ENCODE peak calls at places on chromosomes 11 and 22, in five cellular contexts. One of them, this sample, is unnamed.
A peak's percentile ranks its signal among the peaks of the same experiment; 100 is the strongest.

GRCh38 chr11:111911563-111912401 is at the start of gene CRYAB:
- DNase-seq in A549: no peak
- DNase-seq in transverse colon: peak; percentile 68
- DNase-seq in heart left ventricle: peak; percentile 89
- DNase-seq in IMR-90: peak; percentile 82
- DNase-seq in this sample: peak; percentile 99

GRCh38 chr11:10051868-10052586 is 242.0 kb downstream of the SBF2 start:
- DNase-seq in heart left ventricle: no peak
- DNase-seq in A549: no peak
- DNase-seq in transverse colon: no peak
- DNase-seq in IMR-90: peak; percentile 75
- DNase-seq in this sample: no peak

GRCh38 chr11:75980031-75980430 is 165.0 kb downstream of the UVRAG start:
- DNase-seq in transverse colon: no peak
- DNase-seq in IMR-90: no peak
- DNase-seq in heart left ventricle: no peak
- DNase-seq in A549: no peak
- DNase-seq in this sample: no peak

GRCh38 chr11:126522606-126523005 is 167.1 kb downstream of the ST3GAL4 start:
- DNase-seq in transverse colon: no peak
- DNase-seq in heart left ventricle: no peak
- DNase-seq in IMR-90: no peak
- DNase-seq in A549: no peak
- DNase-seq in this sample: no peak

GRCh38 chr11:65040520-65041205 is 347 bp upstream of the SAC3D1 start:
- DNase-seq in transverse colon: peak; percentile 92
- DNase-seq in heart left ventricle: peak; percentile 89
- DNase-seq in A549: peak; percentile 98
- DNase-seq in IMR-90: peak; percentile 93
- DNase-seq in this sample: peak; percentile 73

GRCh38 chr22:46352691-46353386 is 17.3 kb downstream of the TRMU start:
- DNase-seq in A549: peak; percentile 32
- DNase-seq in heart left ventricle: peak; percentile 71
- DNase-seq in transverse colon: peak; percentile 6
- DNase-seq in IMR-90: peak; percentile 26
- DNase-seq in this sample: peak; percentile 88

GRCh38 chr11:70070736-70071135 is 7.4 kb upstream of the ANO1 start:
- DNase-seq in A549: no peak
- DNase-seq in transverse colon: no peak
- DNase-seq in heart left ventricle: no peak
- DNase-seq in IMR-90: no peak
- DNase-seq in this sample: no peak

GRCh38 chr11:7448126-7448525 is 37.2 kb upstream of the OLFML1 start:
- DNase-seq in transverse colon: no peak
- DNase-seq in IMR-90: no peak
- DNase-seq in heart left ventricle: no peak
- DNase-seq in A549: no peak
- DNase-seq in this sample: no peak

GRCh38 chr22:45484742-45485141 is 17.9 kb upstream of the FBLN1 start:
- DNase-seq in A549: no peak
- DNase-seq in heart left ventricle: no peak
- DNase-seq in IMR-90: no peak
- DNase-seq in transverse colon: no peak
- DNase-seq in this sample: no peak

GRCh38 chr11:22730319-22730718 is 63.9 kb downstream of the GAS2 start:
- DNase-seq in transverse colon: no peak
- DNase-seq in A549: no peak
- DNase-seq in IMR-90: peak; percentile 1
- DNase-seq in heart left ventricle: no peak
- DNase-seq in this sample: no peak

GRCh38 chr11:8913961-8914660 is 3.1 kb downstream of the AKIP1 start:
- DNase-seq in heart left ventricle: peak; percentile 28
- DNase-seq in transverse colon: peak; percentile 22
- DNase-seq in IMR-90: peak; percentile 39
- DNase-seq in A549: peak; percentile 40
- DNase-seq in this sample: no peak

GRCh38 chr22:42955087-42955630 is 59.8 kb downstream of the PACSIN2 start:
- DNase-seq in A549: no peak
- DNase-seq in IMR-90: no peak
- DNase-seq in heart left ventricle: no peak
- DNase-seq in transverse colon: no peak
- DNase-seq in this sample: no peak

GRCh38 chr11:126150256-126150655 is 61.2 kb downstream of the RPUSD4 start:
- DNase-seq in IMR-90: no peak
- DNase-seq in heart left ventricle: no peak
- DNase-seq in A549: no peak
- DNase-seq in transverse colon: no peak
- DNase-seq in this sample: no peak

GRCh38 chr22:25736378-25737011 is 5.5 kb upstream of the MYO18B start:
- DNase-seq in A549: no peak
- DNase-seq in heart left ventricle: no peak
- DNase-seq in IMR-90: no peak
- DNase-seq in transverse colon: no peak
- DNase-seq in this sample: no peak

GRCh38 chr22:44182591-44183588 is 2.2 kb downstream of the PARVG start:
- DNase-seq in IMR-90: no peak
- DNase-seq in A549: no peak
- DNase-seq in heart left ventricle: peak; percentile 61
- DNase-seq in transverse colon: peak; percentile 62
- DNase-seq in this sample: peak; percentile 28

GRCh38 chr11:63671322-63672155 is at the start of gene ATL3:
- DNase-seq in A549: peak; percentile 90
- DNase-seq in IMR-90: peak; percentile 93
- DNase-seq in transverse colon: peak; percentile 98
- DNase-seq in heart left ventricle: peak; percentile 98
- DNase-seq in this sample: peak; percentile 98

GRCh38 chr22:41285820-41286638 is at the start of gene RANGAP1:
- DNase-seq in heart left ventricle: peak; percentile 98
- DNase-seq in IMR-90: peak; percentile 98
- DNase-seq in A549: peak; percentile 92
- DNase-seq in transverse colon: peak; percentile 99
- DNase-seq in this sample: peak; percentile 97

GRCh38 chr22:24952837-24953293 is 349 bp downstream of the KIAA1671 start:
- DNase-seq in heart left ventricle: peak; percentile 33
- DNase-seq in IMR-90: peak; percentile 7
- DNase-seq in A549: peak; percentile 73
- DNase-seq in transverse colon: peak; percentile 71
- DNase-seq in this sample: peak; percentile 29

GRCh38 chr11:114187173-114187572 is 109.0 kb upstream of the NNMT start:
- DNase-seq in IMR-90: no peak
- DNase-seq in heart left ventricle: no peak
- DNase-seq in transverse colon: no peak
- DNase-seq in A549: no peak
- DNase-seq in this sample: no peak

GRCh38 chr11:116357769-116358544 is 414.8 kb downstream of the BUD13 start:
- DNase-seq in IMR-90: no peak
- DNase-seq in heart left ventricle: no peak
- DNase-seq in A549: no peak
- DNase-seq in transverse colon: peak; percentile 37
- DNase-seq in this sample: no peak

GRCh38 chr11:15493066-15493465 is 378.3 kb downstream of the INSC start:
- DNase-seq in transverse colon: no peak
- DNase-seq in IMR-90: peak; percentile 2
- DNase-seq in heart left ventricle: no peak
- DNase-seq in A549: no peak
- DNase-seq in this sample: no peak

GRCh38 chr11:79095424-79095823 is 345.4 kb downstream of the TENM4 start:
- DNase-seq in transverse colon: no peak
- DNase-seq in heart left ventricle: no peak
- DNase-seq in A549: no peak
- DNase-seq in IMR-90: no peak
- DNase-seq in this sample: no peak

GRCh38 chr22:39646614-39647210 is 76.2 kb downstream of the CACNA1I start:
- DNase-seq in heart left ventricle: no peak
- DNase-seq in transverse colon: no peak
- DNase-seq in A549: no peak
- DNase-seq in IMR-90: no peak
- DNase-seq in this sample: no peak

GRCh38 chr22:18024276-18024939 is at the start of gene MICAL3:
- DNase-seq in A549: peak; percentile 57
- DNase-seq in heart left ventricle: peak; percentile 68
- DNase-seq in transverse colon: peak; percentile 75
- DNase-seq in IMR-90: peak; percentile 64
- DNase-seq in this sample: peak; percentile 46

GRCh38 chr22:49372530-49373288 is 455.0 kb downstream of the BRD1 start:
- DNase-seq in A549: peak; percentile 36
- DNase-seq in transverse colon: no peak
- DNase-seq in IMR-90: no peak
- DNase-seq in heart left ventricle: no peak
- DNase-seq in this sample: no peak

GRCh38 chr11:71947498-71947897 is 18.7 kb downstream of the RNF121 start:
- DNase-seq in IMR-90: no peak
- DNase-seq in A549: no peak
- DNase-seq in transverse colon: no peak
- DNase-seq in heart left ventricle: no peak
- DNase-seq in this sample: no peak

GRCh38 chr11:47216141-47216798 is 1.5 kb downstream of the DDB2 start:
- DNase-seq in A549: peak; percentile 62
- DNase-seq in heart left ventricle: no peak
- DNase-seq in IMR-90: peak; percentile 87
- DNase-seq in transverse colon: peak; percentile 68
- DNase-seq in this sample: no peak

GRCh38 chr11:122808494-122808893 is 29.8 kb upstream of the CRTAM start:
- DNase-seq in A549: no peak
- DNase-seq in transverse colon: peak; percentile 10
- DNase-seq in IMR-90: peak; percentile 73
- DNase-seq in heart left ventricle: peak; percentile 41
- DNase-seq in this sample: no peak

GRCh38 chr22:44741929-44742328 is 10.4 kb upstream of the ARHGAP8 start:
- DNase-seq in heart left ventricle: no peak
- DNase-seq in IMR-90: no peak
- DNase-seq in A549: no peak
- DNase-seq in transverse colon: peak; percentile 48
- DNase-seq in this sample: no peak

GRCh38 chr11:47177229-47177845 is 658 bp upstream of the ARFGAP2 start:
- DNase-seq in IMR-90: peak; percentile 74
- DNase-seq in transverse colon: peak; percentile 73
- DNase-seq in heart left ventricle: peak; percentile 67
- DNase-seq in A549: peak; percentile 76
- DNase-seq in this sample: peak; percentile 83

GRCh38 chr11:76244311-76245061 is 38.2 kb upstream of the WNT11 start:
- DNase-seq in A549: no peak
- DNase-seq in transverse colon: no peak
- DNase-seq in IMR-90: no peak
- DNase-seq in heart left ventricle: no peak
- DNase-seq in this sample: no peak

GRCh38 chr11:65434057-65434666 is 11.6 kb downstream of the NEAT1 start:
- DNase-seq in heart left ventricle: no peak
- DNase-seq in IMR-90: peak; percentile 34
- DNase-seq in transverse colon: peak; percentile 8
- DNase-seq in A549: no peak
- DNase-seq in this sample: no peak

GRCh38 chr22:20509344-20510047 is 2.1 kb downstream of the MED15 start:
- DNase-seq in IMR-90: peak; percentile 94
- DNase-seq in heart left ventricle: peak; percentile 83
- DNase-seq in A549: peak; percentile 48
- DNase-seq in transverse colon: peak; percentile 79
- DNase-seq in this sample: peak; percentile 53

GRCh38 chr11:96342131-96342970 is 644 bp downstream of the MAML2 start:
- DNase-seq in transverse colon: no peak
- DNase-seq in IMR-90: no peak
- DNase-seq in A549: no peak
- DNase-seq in heart left ventricle: no peak
- DNase-seq in this sample: no peak

GRCh38 chr11:45410391-45411215 is 124.5 kb upstream of the SYT13 start:
- DNase-seq in A549: no peak
- DNase-seq in transverse colon: no peak
- DNase-seq in heart left ventricle: no peak
- DNase-seq in IMR-90: no peak
- DNase-seq in this sample: no peak

DNA sequence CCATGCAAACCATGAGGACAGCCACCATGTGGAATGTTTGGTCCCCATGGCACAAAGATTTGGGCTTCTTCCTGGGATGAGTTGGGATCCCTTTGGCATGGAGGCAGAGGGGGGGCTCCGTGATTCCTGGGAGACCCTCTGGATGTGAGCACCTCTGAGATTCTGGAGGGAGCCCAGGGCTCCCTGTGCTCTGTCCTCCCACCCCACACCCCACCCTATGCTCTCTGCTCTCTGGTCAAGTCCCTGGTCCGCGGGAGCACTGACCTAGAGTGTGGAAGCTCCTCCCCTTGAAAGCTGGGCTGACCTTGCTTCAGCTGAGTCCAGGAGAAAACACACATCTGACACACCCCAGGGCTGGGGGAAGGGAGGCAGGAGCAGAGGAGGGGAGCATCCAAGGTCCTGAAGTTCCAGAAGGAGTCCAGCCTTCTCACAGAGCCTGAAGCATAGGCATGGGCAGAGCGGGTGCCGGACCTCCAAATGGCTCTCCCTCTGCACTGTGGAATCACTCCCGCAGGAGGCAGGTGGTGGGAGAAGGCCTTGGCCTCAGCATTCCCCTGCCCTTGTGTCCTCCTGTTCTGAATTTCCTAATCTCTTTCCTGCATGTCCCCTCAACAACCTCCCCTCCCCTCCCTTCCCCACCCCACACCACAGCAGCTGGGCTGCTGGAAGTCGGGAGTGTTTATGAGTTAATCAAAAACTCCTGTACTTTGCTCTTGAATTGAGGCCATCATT is 25.7 kb upstream of the OAF start:
- DNase-seq in A549: no peak
- DNase-seq in IMR-90: peak; percentile 48
- DNase-seq in heart left ventricle: peak; percentile 76
- DNase-seq in transverse colon: peak; percentile 82
- DNase-seq in this sample: peak; percentile 71
- H3K4me3 ChIP-seq in A549: no peak overlapping the region
- H3K4me3 ChIP-seq in IMR-90: no peak overlapping the region
- H3K4me3 ChIP-seq in heart left ventricle: peak overlapping the region; percentile 41
- H3K4me3 ChIP-seq in transverse colon: no peak overlapping the region
- H3K4me3 ChIP-seq in this sample: peak overlapping the region; percentile 18

GRCh38 chr22:35411112-35411511 is 11.2 kb downstream of the MCM5 start:
- DNase-seq in A549: no peak
- DNase-seq in heart left ventricle: no peak
- DNase-seq in IMR-90: no peak
- DNase-seq in transverse colon: peak; percentile 29
- DNase-seq in this sample: no peak
- H3K4me1 ChIP-seq in A549: no peaks in the 10 kb centered on the region
- H3K4me1 ChIP-seq in heart left ventricle: no peaks in the 10 kb centered on the region
- H3K4me1 ChIP-seq in IMR-90: no peaks in the 10 kb centered on the region
- H3K4me1 ChIP-seq in transverse colon: no peaks in the 10 kb centered on the region
- H3K4me1 ChIP-seq in this sample: no peaks in the 10 kb centered on the region

GRCh38 chr11:68727783-68728182 is 23.5 kb downstream of the TESMIN start:
- DNase-seq in heart left ventricle: no peak
- DNase-seq in transverse colon: no peak
- DNase-seq in IMR-90: peak; percentile 8
- DNase-seq in A549: no peak
- DNase-seq in this sample: no peak
- TF ChIP-seq CTCF in heart left ventricle: peak; percentile 21
- TF ChIP-seq CTCF in transverse colon: no peak
- TF ChIP-seq CTCF in IMR-90: peak; percentile 27
- TF ChIP-seq CTCF in A549: no peak
- TF ChIP-seq CTCF in this sample: no peak

DNA sequence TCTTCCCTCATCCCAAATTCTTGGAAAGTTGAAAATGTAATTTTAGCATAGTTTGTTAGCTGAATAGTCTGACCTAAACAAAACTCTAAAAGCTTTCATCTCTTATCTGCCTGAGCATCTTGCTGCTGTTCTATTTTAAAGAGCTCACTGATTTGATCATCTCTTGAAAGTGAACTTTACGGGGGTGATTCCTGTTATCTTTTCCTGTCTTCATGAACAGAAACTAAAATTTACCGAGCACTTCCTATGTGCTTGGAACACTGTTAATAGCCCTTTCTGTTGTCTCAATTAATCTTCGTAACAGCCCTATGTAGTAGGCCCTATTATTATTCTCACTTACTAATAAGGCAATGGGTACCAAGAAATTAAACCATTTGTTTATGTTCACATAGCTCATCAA is 12.3 kb downstream of the AMOTL1 start:
- DNase-seq in A549: no peak
- DNase-seq in heart left ventricle: no peak
- DNase-seq in IMR-90: no peak
- DNase-seq in transverse colon: no peak
- DNase-seq in this sample: no peak
- H3K4me3 ChIP-seq in A549: no peak overlapping the region
- H3K4me3 ChIP-seq in heart left ventricle: peak overlapping the region; percentile 30
- H3K4me3 ChIP-seq in IMR-90: peak overlapping the region; percentile 17
- H3K4me3 ChIP-seq in transverse colon: no peak overlapping the region
- H3K4me3 ChIP-seq in this sample: no peak overlapping the region